ENCODE peak calls at places on chromosomes 2 and 18, in eight cellular contexts. One of them, this sample, is unnamed.

GRCh38 chr18:40249390-40250080 is 1705.5 kb upstream of the PIK3C3 start:
- DNase-seq in activated CD4-positive, alpha-beta T cell treated with anti-CD3 and anti-CD28 coated beads, Interleukin-2, amount 50 U/mL, for 1 hour: no peak
- DNase-seq in T-helper 2 cell: no peak
- DNase-seq in NCI-H2081 treated with DMSO at 0.1 percent for 48 hours: no peak
- DNase-seq in T-helper 1 cell: no peak
- DNase-seq in T1000: no peak
- DNase-seq in NCI-H1092: no peak
- DNase-seq in body of pancreas: no peak
- DNase-seq in this sample: no peak

GRCh38 chr2:85273732-85274731 is 53.8 kb downstream of the TGOLN2 start:
- DNase-seq in activated CD4-positive, alpha-beta T cell treated with anti-CD3 and anti-CD28 coated beads, Interleukin-2, amount 50 U/mL, for 1 hour: no peak
- DNase-seq in T1000: peak
- DNase-seq in body of pancreas: peak
- DNase-seq in T-helper 2 cell: no peak
- DNase-seq in NCI-H1092: no peak
- DNase-seq in T-helper 1 cell: no peak
- DNase-seq in NCI-H2081 treated with DMSO at 0.1 percent for 48 hours: no peak
- DNase-seq in this sample: no peak

GRCh38 chr2:131154071-131154531 is 49.0 kb downstream of the PLEKHB2 start:
- DNase-seq in T-helper 1 cell: peak
- DNase-seq in T1000: peak
- DNase-seq in NCI-H1092: peak
- DNase-seq in activated CD4-positive, alpha-beta T cell treated with anti-CD3 and anti-CD28 coated beads, Interleukin-2, amount 50 U/mL, for 1 hour: peak
- DNase-seq in NCI-H2081 treated with DMSO at 0.1 percent for 48 hours: peak
- DNase-seq in body of pancreas: peak
- DNase-seq in T-helper 2 cell: peak
- DNase-seq in this sample: no peak

GRCh38 chr18:62828852-62829251 is 113.5 kb downstream of the PHLPP1 start:
- DNase-seq in T-helper 1 cell: no peak
- DNase-seq in activated CD4-positive, alpha-beta T cell treated with anti-CD3 and anti-CD28 coated beads, Interleukin-2, amount 50 U/mL, for 1 hour: no peak
- DNase-seq in T-helper 2 cell: no peak
- DNase-seq in NCI-H2081 treated with DMSO at 0.1 percent for 48 hours: no peak
- DNase-seq in NCI-H1092: no peak
- DNase-seq in body of pancreas: no peak
- DNase-seq in T1000: no peak
- DNase-seq in this sample: no peak

GRCh38 chr2:29223851-29224692 is 108.9 kb downstream of the CLIP4 start:
- DNase-seq in NCI-H1092: no peak
- DNase-seq in NCI-H2081 treated with DMSO at 0.1 percent for 48 hours: no peak
- DNase-seq in T1000: peak
- DNase-seq in T-helper 1 cell: no peak
- DNase-seq in body of pancreas: peak
- DNase-seq in T-helper 2 cell: no peak
- DNase-seq in activated CD4-positive, alpha-beta T cell treated with anti-CD3 and anti-CD28 coated beads, Interleukin-2, amount 50 U/mL, for 1 hour: no peak
- DNase-seq in this sample: no peak

GRCh38 chr2:203975912-203976311 is 39.3 kb downstream of the ICOS start:
- DNase-seq in T-helper 2 cell: no peak
- DNase-seq in T-helper 1 cell: no peak
- DNase-seq in activated CD4-positive, alpha-beta T cell treated with anti-CD3 and anti-CD28 coated beads, Interleukin-2, amount 50 U/mL, for 1 hour: no peak
- DNase-seq in body of pancreas: no peak
- DNase-seq in NCI-H1092: no peak
- DNase-seq in NCI-H2081 treated with DMSO at 0.1 percent for 48 hours: no peak
- DNase-seq in T1000: no peak
- DNase-seq in this sample: no peak

GRCh38 chr2:126634273-126634861 is 21.6 kb upstream of the GYPC start:
- DNase-seq in NCI-H1092: no peak
- DNase-seq in activated CD4-positive, alpha-beta T cell treated with anti-CD3 and anti-CD28 coated beads, Interleukin-2, amount 50 U/mL, for 1 hour: peak
- DNase-seq in T-helper 2 cell: no peak
- DNase-seq in T-helper 1 cell: no peak
- DNase-seq in T1000: no peak
- DNase-seq in NCI-H2081 treated with DMSO at 0.1 percent for 48 hours: no peak
- DNase-seq in body of pancreas: peak
- DNase-seq in this sample: no peak

GRCh38 chr18:25282282-25282681 is 69.7 kb downstream of the ZNF521 start:
- DNase-seq in NCI-H1092: no peak
- DNase-seq in NCI-H2081 treated with DMSO at 0.1 percent for 48 hours: no peak
- DNase-seq in T-helper 2 cell: no peak
- DNase-seq in activated CD4-positive, alpha-beta T cell treated with anti-CD3 and anti-CD28 coated beads, Interleukin-2, amount 50 U/mL, for 1 hour: no peak
- DNase-seq in T-helper 1 cell: no peak
- DNase-seq in body of pancreas: no peak
- DNase-seq in T1000: no peak
- DNase-seq in this sample: no peak

GRCh38 chr2:111100765-111101162 is 19.9 kb upstream of the BCL2L11 start:
- DNase-seq in T-helper 1 cell: no peak
- DNase-seq in activated CD4-positive, alpha-beta T cell treated with anti-CD3 and anti-CD28 coated beads, Interleukin-2, amount 50 U/mL, for 1 hour: no peak
- DNase-seq in T-helper 2 cell: no peak
- DNase-seq in NCI-H2081 treated with DMSO at 0.1 percent for 48 hours: no peak
- DNase-seq in body of pancreas: no peak
- DNase-seq in T1000: no peak
- DNase-seq in NCI-H1092: no peak
- DNase-seq in this sample: no peak

GRCh38 chr2:234502285-234502918 is 5.5 kb upstream of the ARL4C start:
- DNase-seq in NCI-H2081 treated with DMSO at 0.1 percent for 48 hours: no peak
- DNase-seq in body of pancreas: no peak
- DNase-seq in T1000: peak
- DNase-seq in activated CD4-positive, alpha-beta T cell treated with anti-CD3 and anti-CD28 coated beads, Interleukin-2, amount 50 U/mL, for 1 hour: no peak
- DNase-seq in T-helper 2 cell: no peak
- DNase-seq in T-helper 1 cell: no peak
- DNase-seq in NCI-H1092: no peak
- DNase-seq in this sample: no peak

GRCh38 chr2:64456298-64456697 is 2.3 kb downstream of the LGALSL start:
- DNase-seq in T-helper 1 cell: no peak
- DNase-seq in NCI-H2081 treated with DMSO at 0.1 percent for 48 hours: no peak
- DNase-seq in T-helper 2 cell: no peak
- DNase-seq in activated CD4-positive, alpha-beta T cell treated with anti-CD3 and anti-CD28 coated beads, Interleukin-2, amount 50 U/mL, for 1 hour: no peak
- DNase-seq in NCI-H1092: no peak
- DNase-seq in T1000: no peak
- DNase-seq in body of pancreas: peak
- DNase-seq in this sample: no peak

GRCh38 chr2:181887056-181887455 is 4.5 kb upstream of the ITPRID2 start:
- DNase-seq in NCI-H1092: no peak
- DNase-seq in T-helper 2 cell: no peak
- DNase-seq in NCI-H2081 treated with DMSO at 0.1 percent for 48 hours: no peak
- DNase-seq in T-helper 1 cell: no peak
- DNase-seq in T1000: no peak
- DNase-seq in activated CD4-positive, alpha-beta T cell treated with anti-CD3 and anti-CD28 coated beads, Interleukin-2, amount 50 U/mL, for 1 hour: no peak
- DNase-seq in body of pancreas: no peak
- DNase-seq in this sample: no peak

GRCh38 chr2:216081487-216082387 is at the start of the genes PECR and TMEM169:
- DNase-seq in NCI-H1092: peak
- DNase-seq in T1000: peak
- DNase-seq in T-helper 2 cell: peak
- DNase-seq in NCI-H2081 treated with DMSO at 0.1 percent for 48 hours: peak
- DNase-seq in body of pancreas: peak
- DNase-seq in activated CD4-positive, alpha-beta T cell treated with anti-CD3 and anti-CD28 coated beads, Interleukin-2, amount 50 U/mL, for 1 hour: peak
- DNase-seq in T-helper 1 cell: peak
- DNase-seq in this sample: peak

GRCh38 chr2:116141891-116142474 is 1672.5 kb upstream of the DDX18 start:
- DNase-seq in activated CD4-positive, alpha-beta T cell treated with anti-CD3 and anti-CD28 coated beads, Interleukin-2, amount 50 U/mL, for 1 hour: no peak
- DNase-seq in NCI-H2081 treated with DMSO at 0.1 percent for 48 hours: no peak
- DNase-seq in T-helper 1 cell: no peak
- DNase-seq in body of pancreas: no peak
- DNase-seq in T-helper 2 cell: no peak
- DNase-seq in NCI-H1092: no peak
- DNase-seq in T1000: no peak
- DNase-seq in this sample: no peak

GRCh38 chr18:70366174-70366573 is 77.3 kb downstream of the SOCS6 start:
- DNase-seq in NCI-H1092: no peak
- DNase-seq in T1000: no peak
- DNase-seq in body of pancreas: no peak
- DNase-seq in NCI-H2081 treated with DMSO at 0.1 percent for 48 hours: no peak
- DNase-seq in activated CD4-positive, alpha-beta T cell treated with anti-CD3 and anti-CD28 coated beads, Interleukin-2, amount 50 U/mL, for 1 hour: no peak
- DNase-seq in T-helper 2 cell: no peak
- DNase-seq in T-helper 1 cell: no peak
- DNase-seq in this sample: no peak

GRCh38 chr2:39989888-39990287 is 210.8 kb upstream of the THUMPD2 start:
- DNase-seq in T-helper 2 cell: no peak
- DNase-seq in activated CD4-positive, alpha-beta T cell treated with anti-CD3 and anti-CD28 coated beads, Interleukin-2, amount 50 U/mL, for 1 hour: no peak
- DNase-seq in NCI-H2081 treated with DMSO at 0.1 percent for 48 hours: no peak
- DNase-seq in T1000: no peak
- DNase-seq in T-helper 1 cell: no peak
- DNase-seq in body of pancreas: no peak
- DNase-seq in NCI-H1092: no peak
- DNase-seq in this sample: no peak

GRCh38 chr2:222844323-222844722 is 16.5 kb upstream of the ACSL3 start:
- DNase-seq in T-helper 1 cell: no peak
- DNase-seq in body of pancreas: no peak
- DNase-seq in NCI-H1092: no peak
- DNase-seq in T-helper 2 cell: no peak
- DNase-seq in T1000: no peak
- DNase-seq in NCI-H2081 treated with DMSO at 0.1 percent for 48 hours: no peak
- DNase-seq in activated CD4-positive, alpha-beta T cell treated with anti-CD3 and anti-CD28 coated beads, Interleukin-2, amount 50 U/mL, for 1 hour: no peak
- DNase-seq in this sample: no peak

GRCh38 chr2:19717446-19717845 is 184.3 kb downstream of the TTC32 start:
- DNase-seq in activated CD4-positive, alpha-beta T cell treated with anti-CD3 and anti-CD28 coated beads, Interleukin-2, amount 50 U/mL, for 1 hour: no peak
- DNase-seq in body of pancreas: no peak
- DNase-seq in NCI-H2081 treated with DMSO at 0.1 percent for 48 hours: no peak
- DNase-seq in NCI-H1092: no peak
- DNase-seq in T-helper 2 cell: no peak
- DNase-seq in T-helper 1 cell: no peak
- DNase-seq in T1000: no peak
- DNase-seq in this sample: no peak

GRCh38 chr2:234711308-234711707 is 214.4 kb upstream of the ARL4C start:
- DNase-seq in body of pancreas: no peak
- DNase-seq in T-helper 1 cell: no peak
- DNase-seq in NCI-H1092: no peak
- DNase-seq in T-helper 2 cell: no peak
- DNase-seq in NCI-H2081 treated with DMSO at 0.1 percent for 48 hours: no peak
- DNase-seq in activated CD4-positive, alpha-beta T cell treated with anti-CD3 and anti-CD28 coated beads, Interleukin-2, amount 50 U/mL, for 1 hour: no peak
- DNase-seq in T1000: no peak
- DNase-seq in this sample: no peak

GRCh38 chr2:64698668-64699444 is 45.1 kb upstream of the SERTAD2 start:
- DNase-seq in NCI-H1092: no peak
- DNase-seq in T1000: no peak
- DNase-seq in NCI-H2081 treated with DMSO at 0.1 percent for 48 hours: no peak
- DNase-seq in T-helper 2 cell: no peak
- DNase-seq in activated CD4-positive, alpha-beta T cell treated with anti-CD3 and anti-CD28 coated beads, Interleukin-2, amount 50 U/mL, for 1 hour: no peak
- DNase-seq in T-helper 1 cell: no peak
- DNase-seq in body of pancreas: no peak
- DNase-seq in this sample: no peak

This sample was measured in cerebellar nuclear complex.